ENCODE peak calls at places on chromosome 3, in six cellular contexts. L, T, D, K, R and P are unnamed samples.

GRCh38 chr3:61669676-61670299 is 108.4 kb downstream of the PTPRG start:
- DNase-seq in L (no peak), T (no peak), D (no peak), K (no peak), R (peak), P (peak)

GRCh38 chr3:39156421-39156820 is 3.0 kb upstream of the CSRNP1 start:
- DNase-seq in L (no peak), T (no peak), D (no peak), K (no peak), R (no peak), P (no peak)

GRCh38 chr3:66822059-66823009 is 175.8 kb upstream of the KBTBD8 start:
- DNase-seq in L (peak), T (peak), D (no peak), K (peak), R (peak), P (peak)

GRCh38 chr3:44065311-44065710 is 176.4 kb upstream of the TOPAZ1 start:
- DNase-seq in L (no peak), T (no peak), D (peak), K (no peak), R (peak), P (no peak)

GRCh38 chr3:150497956-150498355 is 48.3 kb downstream of the SERP1 start:
- DNase-seq in L (no peak), T (no peak), D (peak), K (no peak), R (no peak), P (no peak)

GRCh38 chr3:155079795-155080546 is at the start of gene MME:
- DNase-seq in L (no peak), T (no peak), D (no peak), K (peak), R (no peak), P (peak)

GRCh38 chr3:46214751-46215352 is 6.7 kb upstream of the CCR1 start:
- DNase-seq in L (no peak), T (no peak), D (no peak), K (no peak), R (no peak), P (no peak)

GRCh38 chr3:118057086-118057485 is 977.6 kb downstream of the IGSF11 start:
- DNase-seq in L (no peak), T (no peak), D (no peak), K (no peak), R (no peak), P (no peak)

GRCh38 chr3:193354423-193354822 is 24.1 kb downstream of the ATP13A5 start:
- DNase-seq in L (no peak), T (no peak), D (no peak), K (no peak), R (no peak), P (no peak)

GRCh38 chr3:147297756-147298155 is 108.6 kb downstream of the ZIC4 start:
- DNase-seq in L (no peak), T (no peak), D (no peak), K (no peak), R (no peak), P (no peak)

GRCh38 chr3:125105116-125105515 is 49.3 kb upstream of the HEG1 start:
- DNase-seq in L (no peak), T (no peak), D (no peak), K (no peak), R (no peak), P (no peak)

GRCh38 chr3:128408693-128409620 is 57.7 kb downstream of the DNAJB8 start:
- DNase-seq in L (no peak), T (no peak), D (no peak), K (no peak), R (no peak), P (peak)

GRCh38 chr3:15519096-15519495 is 2.4 kb downstream of the COLQ start:
- DNase-seq in L (no peak), T (no peak), D (no peak), K (no peak), R (peak), P (peak)

GRCh38 chr3:12541625-12542024 is 3.7 kb downstream of the MKRN2OS start:
- DNase-seq in L (no peak), T (no peak), D (no peak), K (no peak), R (peak), P (peak)

GRCh38 chr3:100169186-100169585 is 54.9 kb upstream of the FILIP1L start:
- DNase-seq in L (no peak), T (no peak), D (no peak), K (no peak), R (peak), P (no peak)

GRCh38 chr3:176202652-176203051 is 994.6 kb downstream of the TBL1XR1 start:
- DNase-seq in L (no peak), T (no peak), D (no peak), K (no peak), R (no peak), P (no peak)

GRCh38 chr3:30548605-30549004 is 57.8 kb upstream of the TGFBR2 start:
- DNase-seq in L (no peak), T (no peak), D (no peak), K (no peak), R (no peak), P (no peak)

GRCh38 chr3:151795276-151795675 is 18.6 kb upstream of the AADAC start:
- DNase-seq in L (no peak), T (no peak), D (no peak), K (no peak), R (no peak), P (no peak)

GRCh38 chr3:179860275-179861107 is 176.2 kb downstream of the PEX5L start:
- DNase-seq in L (no peak), T (no peak), D (no peak), K (no peak), R (no peak), P (no peak)

GRCh38 chr3:72227536-72228070 is 442.7 kb upstream of the PROK2 start:
- DNase-seq in L (no peak), T (no peak), D (no peak), K (no peak), R (no peak), P (no peak)

GRCh38 chr3:102536479-102536878 is 101.7 kb downstream of the ZPLD1 start:
- DNase-seq in L (no peak), T (no peak), D (peak), K (no peak), R (no peak), P (no peak)

GRCh38 chr3:111864821-111865656 is 6.0 kb downstream of the PHLDB2 start:
- DNase-seq in L (no peak), T (no peak), D (peak), K (no peak), R (peak), P (peak)

GRCh38 chr3:10192953-10193691 is 28.4 kb downstream of the IRAK2 start:
- DNase-seq in L (no peak), T (peak), D (peak), K (no peak), R (peak), P (peak)

GRCh38 chr3:169266351-169266750 is 397.2 kb downstream of the MECOM start:
- DNase-seq in L (no peak), T (no peak), D (no peak), K (no peak), R (no peak), P (no peak)

GRCh38 chr3:46942079-46942478 is 34.5 kb downstream of the CCDC12 start:
- DNase-seq in L (no peak), T (no peak), D (no peak), K (no peak), R (peak), P (no peak)

GRCh38 chr3:52023860-52024764 is 28.4 kb upstream of the RPL29 start:
- DNase-seq in L (no peak), T (no peak), D (no peak), K (no peak), R (no peak), P (peak)

GRCh38 chr3:46097691-46098241 is 70.5 kb upstream of the XCR1 start:
- DNase-seq in L (no peak), T (no peak), D (no peak), K (no peak), R (no peak), P (peak)

GRCh38 chr3:106332884-106333283 is 464.1 kb upstream of the CBLB start:
- DNase-seq in L (peak), T (no peak), D (no peak), K (no peak), R (no peak), P (no peak)

GRCh38 chr3:41041899-41042298 is 157.4 kb upstream of the CTNNB1 start:
- DNase-seq in L (no peak), T (no peak), D (no peak), K (no peak), R (no peak), P (no peak)

GRCh38 chr3:152320201-152320617 is 51.5 kb downstream of the MBNL1 start:
- DNase-seq in L (no peak), T (no peak), D (no peak), K (no peak), R (no peak), P (no peak)

GRCh38 chr3:184562146-184562861 is 719 bp downstream of the EPHB3 start:
- DNase-seq in L (no peak), T (no peak), D (no peak), K (no peak), R (no peak), P (peak)

GRCh38 chr3:151135548-151136337 is 50.3 kb downstream of the MED12L start:
- DNase-seq in L (no peak), T (no peak), D (no peak), K (no peak), R (no peak), P (no peak)

GRCh38 chr3:154018100-154018696 is 103.0 kb upstream of the ARHGEF26 start:
- DNase-seq in L (no peak), T (peak), D (no peak), K (no peak), R (no peak), P (peak)

GRCh38 chr3:123025642-123026521 is 1.7 kb downstream of the SEMA5B start:
- DNase-seq in L (no peak), T (no peak), D (no peak), K (peak), R (peak), P (peak)

GRCh38 chr3:14616606-14617507 is 34.7 kb upstream of the CCDC174 start:
- DNase-seq in L (no peak), T (no peak), D (no peak), K (no peak), R (no peak), P (no peak)

GRCh38 chr3:44355634-44356033 is 17.1 kb downstream of the TCAIM start:
- DNase-seq in L (no peak), T (no peak), D (peak), K (no peak), R (no peak), P (no peak)

GRCh38 chr3:119551525-119552063 is 7.8 kb downstream of the CD80 start:
- DNase-seq in L (no peak), T (no peak), D (no peak), K (no peak), R (no peak), P (no peak)

GRCh38 chr3:141050913-141051632 is at the start of gene SPSB4:
- DNase-seq in L (no peak), T (no peak), D (no peak), K (no peak), R (peak), P (peak)